ENCODE peak calls at places on chromosomes 4 and X, in four cellular contexts. O is tibial nerve, C is left ventricle myocardium inferior, B is HCT116. Y is an unnamed sample.
A peak's percentile ranks its signal among the peaks of the same experiment; 100 is the strongest.

GRCh38 chr4:174213734-174214101 is 69.7 kb downstream of the FBXO8 start:
- DNase-seq in O (no peak), C (no peak), B (no peak), Y (no peak)

GRCh38 chrX:153875391-153876111 is 10.4 kb downstream of the L1CAM start:
- DNase-seq in O (peak; percentile 29), C (peak; percentile 44), B (no peak), Y (no peak)

GRCh38 chr4:94332983-94333590 is 9.5 kb downstream of the HPGDS start:
- DNase-seq in O (no peak), C (no peak), B (no peak), Y (no peak)

GRCh38 chr4:134490863-134491262 is 289.3 kb upstream of the PABPC4L start:
- DNase-seq in O (no peak), C (no peak), B (no peak), Y (no peak)

GRCh38 chrX:147602297-147602696 is 309.4 kb upstream of the FMR1 start:
- DNase-seq in O (no peak), C (no peak), B (no peak), Y (no peak)

GRCh38 chr4:49032440-49033161 is 46.5 kb downstream of the CWH43 start:
- DNase-seq in O (no peak), C (no peak), B (peak; percentile 6), Y (no peak)

GRCh38 chr4:98558366-98558765 is 100.0 kb downstream of the TSPAN5 start:
- DNase-seq in O (no peak), C (no peak), B (no peak), Y (no peak)

GRCh38 chrX:72046447-72046846 is 85.3 kb downstream of the RTL5 start:
- DNase-seq in O (no peak), C (no peak), B (no peak), Y (no peak)

GRCh38 chrX:105328773-105329172 is 108.3 kb upstream of the TEX13A start:
- DNase-seq in O (no peak), C (no peak), B (no peak), Y (no peak)

GRCh38 chrX:111411591-111412371 is at the start of gene DCX:
- DNase-seq in O (no peak), C (no peak), B (no peak), Y (no peak)

GRCh38 chr4:10460313-10461047 is 3.3 kb upstream of the ZNF518B start:
- DNase-seq in O (no peak), C (no peak), B (no peak), Y (no peak)
- TF ChIP-seq CTCF in O (no peak), C (no peak), B (no peak), Y (no peak)

DNA sequence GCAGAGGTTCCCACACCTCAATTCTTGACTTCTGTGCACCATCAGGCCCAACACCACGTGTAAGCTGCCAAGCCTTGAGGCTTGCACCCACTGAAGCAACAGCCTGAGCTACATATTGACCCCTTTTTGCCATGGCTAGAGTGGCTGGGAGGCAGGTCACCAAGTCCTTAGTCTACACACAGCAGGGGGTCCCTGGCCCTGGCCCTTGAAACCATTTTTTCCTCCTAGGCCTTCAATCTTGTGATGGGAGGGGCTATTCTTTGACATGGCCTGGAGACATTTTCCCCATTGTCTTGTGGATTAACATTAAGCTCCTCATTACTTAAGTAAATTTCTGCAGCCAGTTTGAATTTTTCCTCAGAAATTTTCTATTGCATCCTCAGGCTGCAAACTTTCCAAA is 336.6 kb downstream of the IL15 start:
- DNase-seq in O (no peak), C (no peak), B (no peak), Y (no peak)
- TF ChIP-seq CTCF in O (no peak), C (no peak), B (no peak), Y (no peak)

DNA sequence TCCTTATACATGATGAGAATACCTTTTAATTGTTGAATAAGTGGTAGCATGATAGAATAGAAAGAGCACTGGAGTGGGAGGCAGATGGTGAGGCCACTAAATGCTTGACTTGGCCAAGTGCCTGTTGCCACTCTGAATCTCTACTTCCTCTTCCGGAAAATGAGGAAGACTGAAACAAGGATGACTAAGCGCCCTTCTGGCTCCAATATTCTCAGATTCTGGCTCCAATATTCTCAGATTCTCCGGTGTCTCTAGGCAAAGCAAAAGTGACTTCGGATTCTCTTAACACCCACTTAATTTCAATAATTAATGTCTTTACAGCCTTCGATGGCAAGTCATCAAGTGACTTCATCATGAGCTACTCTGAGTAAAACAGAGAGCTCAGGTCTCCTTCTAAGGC is 402.2 kb upstream of the FGF13 start:
- DNase-seq in O (no peak), C (no peak), B (no peak), Y (no peak)
- TF ChIP-seq CTCF in O (no peak), C (no peak), B (no peak), Y (no peak)

DNA sequence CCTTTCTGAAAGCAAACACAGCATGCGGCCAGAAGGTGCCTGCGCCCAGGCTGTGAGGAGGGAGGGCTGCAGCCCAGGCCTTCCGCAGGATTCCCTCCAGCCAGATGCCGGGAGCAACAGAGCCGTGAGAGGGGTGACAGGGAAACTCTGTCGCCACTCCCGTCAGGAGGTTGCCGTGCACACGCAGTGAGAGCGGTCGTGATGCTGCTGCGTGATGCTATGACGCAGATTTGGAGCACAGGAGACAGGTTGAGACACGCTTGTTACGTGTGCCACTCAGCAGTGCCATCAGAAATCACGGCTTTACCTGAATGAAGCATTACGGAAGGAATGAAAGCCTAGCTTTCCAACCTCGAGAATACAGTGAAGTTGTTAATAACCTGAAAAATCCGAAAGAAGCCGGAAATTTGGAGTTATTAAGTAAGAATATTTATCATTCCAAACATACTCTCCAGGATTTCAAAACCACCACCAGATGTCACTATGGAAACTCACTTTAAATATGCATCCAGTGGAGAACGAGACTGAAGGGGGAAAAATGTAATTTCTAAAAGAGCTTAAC is 54.4 kb downstream of the FAT1 start:
- DNase-seq in O (peak; percentile 49), C (no peak), B (no peak), Y (peak; percentile 52)
- TF ChIP-seq CTCF in O (peak; percentile 52), C (peak; percentile 65), B (no peak), Y (peak; percentile 12)

GRCh38 chrX:15834827-15835595 is 19.6 kb downstream of the AP1S2 start:
- DNase-seq in O (no peak), C (no peak), B (no peak), Y (no peak)

GRCh38 chrX:15834051-15834450 is 20.6 kb downstream of the AP1S2 start:
- DNase-seq in O (no peak), C (no peak), B (no peak), Y (no peak)

GRCh38 chrX:15843960-15844359 is 10.7 kb downstream of the AP1S2 start:
- DNase-seq in O (no peak), C (no peak), B (no peak), Y (no peak)

DNA sequence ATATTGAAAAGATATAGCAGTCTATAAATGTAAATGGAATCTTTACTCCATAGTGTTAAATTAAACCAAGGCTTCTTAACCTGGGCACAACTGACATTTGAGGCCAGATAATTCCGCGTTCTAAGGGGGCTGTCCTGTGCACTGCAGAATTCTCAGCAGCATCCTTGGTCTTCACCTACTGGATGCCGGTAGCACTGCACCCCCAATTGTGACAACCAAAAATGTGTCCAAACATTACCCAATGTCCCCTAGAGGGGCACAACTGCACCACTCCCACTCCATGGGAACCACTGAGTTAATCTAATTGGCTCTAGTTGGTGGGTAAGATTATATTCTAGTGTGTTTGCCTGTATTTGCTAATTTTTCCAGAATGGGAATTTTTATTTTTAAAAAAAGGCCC is 16.6 kb downstream of the AP1S2 start:
- DNase-seq in O (no peak), C (no peak), B (no peak), Y (no peak)
- TF ChIP-seq CTCF in O (no peak), C (peak; percentile 8), B (no peak), Y (peak; percentile 8)

GRCh38 chr4:154366956-154367355 is 124.6 kb downstream of the DCHS2 start:
- DNase-seq in O (no peak), C (no peak), B (no peak), Y (no peak)

GRCh38 chr4:154364012-154364863 is 127.4 kb downstream of the DCHS2 start:
- DNase-seq in O (peak; percentile 8), C (no peak), B (no peak), Y (no peak)

GRCh38 chr4:154367659-154368058 is 123.9 kb downstream of the DCHS2 start:
- DNase-seq in O (no peak), C (no peak), B (no peak), Y (no peak)

GRCh38 chr4:154368060-154368459 is 123.5 kb downstream of the DCHS2 start:
- DNase-seq in O (no peak), C (no peak), B (no peak), Y (no peak)
- TF ChIP-seq CTCF in O (no peak), C (no peak), B (no peak), Y (no peak)

Y was measured in HFF-Myc.